ENCODE peak calls at places on chromosomes 13 and 19, in six cellular contexts. D, U, Y, P, C and V are unnamed samples.

GRCh38 chr19:3968556-3969434 is 2.1 kb downstream of the DAPK3 start:
- DNase-seq in D (peak; percentile 81), U (no peak), Y (peak; percentile 97), P (peak; percentile 85), C (peak; percentile 57), V (no peak)

GRCh38 chr13:80441968-80442367 is 101.0 kb upstream of the SPRY2 start:
- DNase-seq in D (no peak), U (no peak), Y (no peak), P (no peak), C (no peak), V (no peak)

GRCh38 chr19:36225219-36225892 is 10.4 kb downstream of the ZNF146 start:
- DNase-seq in D (no peak), U (no peak), Y (no peak), P (no peak), C (no peak), V (no peak)

GRCh38 chr13:106851251-106851650 is 283.3 kb upstream of the ARGLU1 start:
- DNase-seq in D (no peak), U (no peak), Y (no peak), P (no peak), C (no peak), V (no peak)

GRCh38 chr13:79393564-79394249 is 12.3 kb downstream of the RBM26 start:
- DNase-seq in D (no peak), U (no peak), Y (no peak), P (no peak), C (no peak), V (no peak)

GRCh38 chr13:106594986-106595385 is 27.0 kb upstream of the ARGLU1 start:
- DNase-seq in D (no peak), U (no peak), Y (no peak), P (no peak), C (no peak), V (no peak)

GRCh38 chr13:33004454-33004853 is 11.8 kb upstream of the KL start:
- DNase-seq in D (no peak), U (no peak), Y (peak; percentile 24), P (no peak), C (no peak), V (no peak)

GRCh38 chr13:49625392-49626137 is 2.7 kb upstream of the ARL11 start:
- DNase-seq in D (no peak), U (no peak), Y (no peak), P (no peak), C (no peak), V (no peak)

GRCh38 chr13:110644892-110645521 is 29.7 kb downstream of the NAXD start:
- DNase-seq in D (no peak), U (no peak), Y (peak; percentile 94), P (no peak), C (peak; percentile 46), V (peak; percentile 57)

GRCh38 chr13:35460061-35460460 is 16.4 kb downstream of the MAB21L1 start:
- DNase-seq in D (no peak), U (no peak), Y (no peak), P (no peak), C (no peak), V (no peak)

DNA sequence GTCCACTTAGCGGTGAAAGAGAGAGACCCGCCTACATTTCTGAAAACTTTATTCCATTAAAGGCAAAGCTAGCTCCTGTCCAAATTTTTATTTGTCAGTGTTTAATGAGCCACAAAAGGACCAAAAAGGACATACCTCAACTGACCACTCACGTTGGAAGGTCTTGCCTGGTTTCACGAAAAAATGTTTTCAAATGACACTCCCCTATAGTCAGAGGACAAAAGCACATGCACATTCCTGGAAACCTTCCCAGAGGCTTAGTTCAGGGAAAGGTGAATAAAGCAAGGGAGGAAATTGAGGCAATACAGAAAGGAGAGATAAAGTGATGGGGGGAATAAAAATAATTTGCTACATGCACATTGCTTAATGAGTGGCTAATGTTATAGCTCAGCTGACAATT is 55.6 kb downstream of the DOCK9 start:
- DNase-seq in D (no peak), U (no peak), Y (no peak), P (no peak), C (no peak), V (no peak)
- TF ChIP-seq REST in D (no peak), U (no peak), Y (no peak), P (no peak), C (no peak), V (no peak)

GRCh38 chr19:16895467-16896097 is 6.8 kb downstream of the F2RL3 start:
- DNase-seq in D (no peak), U (no peak), Y (no peak), P (no peak), C (no peak), V (no peak)
- H3K4me3 ChIP-seq in D (no peak overlapping the region), U (no peak overlapping the region), Y (peak overlapping the region; percentile 91), P (no peak overlapping the region), C (no peak overlapping the region), V (no peak overlapping the region)

GRCh38 chr13:88908896-88909535 is 1237.8 kb downstream of the SLITRK5 start:
- DNase-seq in D (no peak), U (no peak), Y (no peak), P (no peak), C (no peak), V (no peak)
- TF ChIP-seq REST in D (no peak), U (no peak), Y (no peak), P (no peak), C (no peak), V (no peak)

GRCh38 chr19:18610245-18610555 is 2.5 kb upstream of the TMEM59L start:
- DNase-seq in D (no peak), U (no peak), Y (no peak), P (no peak), C (peak; percentile 37), V (no peak)

GRCh38 chr19:18608102-18608804 is 1.7 kb upstream of the CRLF1 start:
- DNase-seq in D (no peak), U (no peak), Y (peak; percentile 39), P (no peak), C (peak; percentile 29), V (no peak)

GRCh38 chr19:18607222-18608101 is 863 bp upstream of the CRLF1 start:
- DNase-seq in D (no peak), U (no peak), Y (peak; percentile 65), P (no peak), C (peak; percentile 32), V (no peak)

GRCh38 chr19:18609717-18610051 is 3.0 kb upstream of the TMEM59L start:
- DNase-seq in D (no peak), U (no peak), Y (no peak), P (no peak), C (peak; percentile 10), V (no peak)

GRCh38 chr19:18608805-18609716 is 2.5 kb upstream of the CRLF1 start:
- DNase-seq in D (no peak), U (no peak), Y (no peak), P (no peak), C (peak; percentile 27), V (no peak)
- H3K4me3 ChIP-seq in D (no peak overlapping the region), U (no peak overlapping the region), Y (peak overlapping the region; percentile 76), P (no peak overlapping the region), C (no peak overlapping the region), V (no peak overlapping the region)

GRCh38 chr13:52945348-52945747 is 83.3 kb upstream of the OLFM4 start:
- DNase-seq in D (no peak), U (no peak), Y (no peak), P (no peak), C (no peak), V (peak; percentile 71)
- TF ChIP-seq REST in D (no peak), U (no peak), Y (no peak), P (no peak), C (no peak), V (no peak)

DNA sequence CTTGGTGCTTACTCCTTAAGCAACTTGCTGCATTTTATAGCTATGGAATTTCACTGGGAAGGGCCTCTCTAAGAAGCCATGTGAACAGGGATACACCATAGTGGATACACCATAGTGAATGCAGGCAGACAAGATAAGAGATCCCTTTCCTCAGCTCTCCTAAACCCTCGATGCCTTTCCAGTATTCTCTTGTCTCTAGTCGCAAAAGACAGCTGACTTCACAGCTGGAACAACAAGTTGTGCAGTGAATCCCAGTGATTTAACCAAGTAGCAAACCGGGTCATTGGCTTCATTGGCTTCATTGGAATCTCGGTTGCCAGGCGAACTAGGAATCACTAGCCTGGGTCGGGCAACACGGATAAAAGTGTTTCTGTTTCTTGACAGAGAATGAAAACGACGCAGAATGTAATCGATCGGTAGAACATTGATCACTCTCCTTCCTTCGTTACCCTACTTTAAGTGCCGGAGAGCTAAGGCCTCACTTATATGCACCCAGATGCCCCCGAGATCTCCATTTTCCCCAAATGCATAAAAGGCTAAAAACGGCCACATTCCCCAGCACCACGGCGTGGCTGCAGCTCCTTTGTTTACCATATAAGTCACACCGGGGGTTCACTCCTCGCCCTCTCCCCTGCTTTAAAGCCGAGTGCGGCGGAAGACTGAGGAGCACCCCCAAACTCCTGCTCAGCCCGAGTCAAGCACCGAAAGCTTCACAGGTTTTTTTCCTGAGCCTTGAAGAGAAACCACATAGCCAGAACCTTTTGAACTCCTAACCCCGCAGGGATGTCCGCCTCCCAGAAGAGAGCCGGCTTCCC is 674 bp downstream of the TRPC4 start:
- DNase-seq in D (no peak), U (no peak), Y (peak; percentile 59), P (no peak), C (no peak), V (no peak)
- H3K4me3 ChIP-seq in D (peak overlapping the region; percentile 33), U (no peak overlapping the region), Y (peak overlapping the region; percentile 74), P (no peak overlapping the region), C (peak overlapping the region; percentile 57), V (no peak overlapping the region)